ENCODE peak calls at places on chromosome 14, in ten cellular contexts. One of them, this sample, is unnamed.

GRCh38 chr14:76772300-76773187 is 11.3 kb downstream of the VASH1 start:
- DNase-seq in psoas muscle: peak; percentile 46
- DNase-seq in right lobe of liver: no peak
- DNase-seq in A549: no peak
- DNase-seq in tibial nerve: no peak
- DNase-seq in cardiac muscle cell: peak; percentile 83
- DNase-seq in endodermal cell: peak; percentile 83
- DNase-seq in transverse colon: peak; percentile 26
- DNase-seq in neural progenitor cell: peak; percentile 42
- DNase-seq in effector memory CD4-positive, alpha-beta T cell: no peak
- DNase-seq in this sample: peak; percentile 74

GRCh38 chr14:58395565-58395814 is 240 bp upstream of the TOMM20L start:
- DNase-seq in right lobe of liver: no peak
- DNase-seq in transverse colon: no peak
- DNase-seq in endodermal cell: no peak
- DNase-seq in neural progenitor cell: no peak
- DNase-seq in effector memory CD4-positive, alpha-beta T cell: no peak
- DNase-seq in psoas muscle: no peak
- DNase-seq in tibial nerve: no peak
- DNase-seq in cardiac muscle cell: no peak
- DNase-seq in A549: no peak
- DNase-seq in this sample: no peak

GRCh38 chr14:26204362-26204953 is 393.4 kb downstream of the NOVA1 start:
- DNase-seq in cardiac muscle cell: peak; percentile 2
- DNase-seq in transverse colon: no peak
- DNase-seq in effector memory CD4-positive, alpha-beta T cell: no peak
- DNase-seq in tibial nerve: no peak
- DNase-seq in neural progenitor cell: peak; percentile 53
- DNase-seq in psoas muscle: no peak
- DNase-seq in right lobe of liver: no peak
- DNase-seq in A549: no peak
- DNase-seq in endodermal cell: no peak
- DNase-seq in this sample: no peak

GRCh38 chr14:60196291-60196690 is 31.1 kb upstream of the DHRS7 start:
- DNase-seq in right lobe of liver: no peak
- DNase-seq in endodermal cell: no peak
- DNase-seq in transverse colon: no peak
- DNase-seq in effector memory CD4-positive, alpha-beta T cell: no peak
- DNase-seq in neural progenitor cell: no peak
- DNase-seq in A549: no peak
- DNase-seq in cardiac muscle cell: no peak
- DNase-seq in tibial nerve: no peak
- DNase-seq in psoas muscle: no peak
- DNase-seq in this sample: no peak

GRCh38 chr14:29734732-29735131 is 192.9 kb downstream of the PRKD1 start:
- DNase-seq in cardiac muscle cell: no peak
- DNase-seq in psoas muscle: no peak
- DNase-seq in tibial nerve: no peak
- DNase-seq in right lobe of liver: no peak
- DNase-seq in neural progenitor cell: peak; percentile 13
- DNase-seq in A549: no peak
- DNase-seq in transverse colon: no peak
- DNase-seq in endodermal cell: no peak
- DNase-seq in effector memory CD4-positive, alpha-beta T cell: no peak
- DNase-seq in this sample: no peak

GRCh38 chr14:28774764-28775738 is 8.5 kb downstream of the FOXG1 start:
- DNase-seq in transverse colon: no peak
- DNase-seq in psoas muscle: no peak
- DNase-seq in endodermal cell: no peak
- DNase-seq in neural progenitor cell: peak; percentile 27
- DNase-seq in right lobe of liver: no peak
- DNase-seq in A549: no peak
- DNase-seq in effector memory CD4-positive, alpha-beta T cell: no peak
- DNase-seq in tibial nerve: no peak
- DNase-seq in cardiac muscle cell: no peak
- DNase-seq in this sample: no peak

GRCh38 chr14:59463773-59464650 is 1.2 kb downstream of the GPR135 start:
- DNase-seq in psoas muscle: no peak
- DNase-seq in tibial nerve: no peak
- DNase-seq in cardiac muscle cell: no peak
- DNase-seq in A549: no peak
- DNase-seq in transverse colon: peak; percentile 17
- DNase-seq in endodermal cell: peak; percentile 76
- DNase-seq in right lobe of liver: no peak
- DNase-seq in effector memory CD4-positive, alpha-beta T cell: no peak
- DNase-seq in neural progenitor cell: peak; percentile 19
- DNase-seq in this sample: peak; percentile 81

GRCh38 chr14:67393689-67394088 is 18.3 kb downstream of the PLEK2 start:
- DNase-seq in cardiac muscle cell: no peak
- DNase-seq in neural progenitor cell: no peak
- DNase-seq in effector memory CD4-positive, alpha-beta T cell: no peak
- DNase-seq in transverse colon: no peak
- DNase-seq in A549: no peak
- DNase-seq in right lobe of liver: no peak
- DNase-seq in psoas muscle: no peak
- DNase-seq in tibial nerve: no peak
- DNase-seq in endodermal cell: no peak
- DNase-seq in this sample: no peak

GRCh38 chr14:75442166-75442565 is 14.3 kb downstream of the JDP2 start:
- DNase-seq in right lobe of liver: no peak
- DNase-seq in psoas muscle: no peak
- DNase-seq in transverse colon: no peak
- DNase-seq in A549: no peak
- DNase-seq in tibial nerve: no peak
- DNase-seq in neural progenitor cell: no peak
- DNase-seq in endodermal cell: no peak
- DNase-seq in effector memory CD4-positive, alpha-beta T cell: no peak
- DNase-seq in cardiac muscle cell: no peak
- DNase-seq in this sample: no peak

GRCh38 chr14:67942311-67942710 is 122.7 kb downstream of the RAD51B start:
- DNase-seq in effector memory CD4-positive, alpha-beta T cell: no peak
- DNase-seq in right lobe of liver: no peak
- DNase-seq in endodermal cell: no peak
- DNase-seq in transverse colon: no peak
- DNase-seq in neural progenitor cell: no peak
- DNase-seq in A549: peak; percentile 30
- DNase-seq in tibial nerve: no peak
- DNase-seq in cardiac muscle cell: no peak
- DNase-seq in psoas muscle: no peak
- DNase-seq in this sample: no peak

DNA sequence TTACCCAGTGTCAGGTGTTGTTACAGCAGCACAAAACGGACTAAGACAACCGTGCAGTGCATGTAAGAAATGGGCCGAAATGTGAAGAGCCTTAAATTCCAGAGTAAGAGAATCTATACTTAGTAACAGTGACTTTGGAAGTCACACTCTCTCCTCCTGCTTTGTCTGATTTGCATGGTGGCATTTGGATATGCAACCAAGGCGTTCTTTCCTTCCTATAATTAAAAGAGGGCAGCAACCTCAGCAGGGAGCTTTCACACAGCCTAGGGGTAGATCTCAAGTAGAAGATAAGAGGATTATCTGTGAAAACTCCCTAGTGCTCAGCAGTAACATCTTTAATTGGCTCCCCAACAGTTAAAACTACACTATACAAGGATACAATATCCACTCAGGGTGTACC is 16.5 kb downstream of the GMFB start:
- DNase-seq in tibial nerve: no peak
- DNase-seq in endodermal cell: peak; percentile 66
- DNase-seq in psoas muscle: no peak
- DNase-seq in neural progenitor cell: peak; percentile 73
- DNase-seq in A549: no peak
- DNase-seq in transverse colon: no peak
- DNase-seq in right lobe of liver: no peak
- DNase-seq in cardiac muscle cell: peak; percentile 15
- DNase-seq in effector memory CD4-positive, alpha-beta T cell: no peak
- DNase-seq in this sample: no peak
- H3K27ac ChIP-seq in tibial nerve: no peak overlapping the region
- H3K27ac ChIP-seq in endodermal cell: no peak overlapping the region
- H3K27ac ChIP-seq in psoas muscle: no peak overlapping the region
- H3K27ac ChIP-seq in neural progenitor cell: peak overlapping the region; percentile 40
- H3K27ac ChIP-seq in A549: no peak overlapping the region
- H3K27ac ChIP-seq in transverse colon: no peak overlapping the region
- H3K27ac ChIP-seq in right lobe of liver: no peak overlapping the region
- H3K27ac ChIP-seq in cardiac muscle cell: peak overlapping the region; percentile 79
- H3K27ac ChIP-seq in effector memory CD4-positive, alpha-beta T cell: no peak overlapping the region
- H3K27ac ChIP-seq in this sample: no peak overlapping the region

DNA sequence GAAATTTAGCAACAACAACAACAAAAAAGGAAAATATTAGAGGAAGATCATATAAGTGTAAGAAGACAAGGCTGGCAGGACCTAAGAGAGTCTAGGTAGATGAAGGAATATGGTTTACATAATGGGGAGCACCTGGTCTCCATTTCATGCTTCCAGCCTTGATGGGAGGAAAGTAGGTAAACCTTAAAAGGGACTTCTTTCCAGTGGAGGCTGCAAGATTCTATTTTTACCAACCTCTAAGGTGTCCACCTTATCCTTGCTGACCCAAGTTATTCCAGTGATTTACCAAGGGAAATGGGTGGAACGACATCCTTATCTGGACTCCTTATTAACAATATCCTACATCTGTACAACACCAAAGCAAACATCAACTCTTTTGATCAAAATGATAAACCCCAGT is 30.0 kb downstream of the DAD1 start:
- DNase-seq in neural progenitor cell: no peak
- DNase-seq in endodermal cell: no peak
- DNase-seq in right lobe of liver: no peak
- DNase-seq in psoas muscle: no peak
- DNase-seq in effector memory CD4-positive, alpha-beta T cell: no peak
- DNase-seq in A549: no peak
- DNase-seq in cardiac muscle cell: no peak
- DNase-seq in transverse colon: no peak
- DNase-seq in tibial nerve: no peak
- DNase-seq in this sample: no peak
- H3K4me1 ChIP-seq in neural progenitor cell: peaks cover 14% of the 10 kb centered on the region
- H3K4me1 ChIP-seq in endodermal cell: peaks cover 11% of the 10 kb centered on the region
- H3K4me1 ChIP-seq in right lobe of liver: no peaks in the 10 kb centered on the region
- H3K4me1 ChIP-seq in psoas muscle: peaks cover 18% of the 10 kb centered on the region
- H3K4me1 ChIP-seq in effector memory CD4-positive, alpha-beta T cell: peaks cover 92% of the 10 kb centered on the region
- H3K4me1 ChIP-seq in A549: peaks cover 6% of the 10 kb centered on the region
- H3K4me1 ChIP-seq in cardiac muscle cell: peaks cover 19% of the 10 kb centered on the region
- H3K4me1 ChIP-seq in transverse colon: peaks cover 72% of the 10 kb centered on the region
- H3K4me1 ChIP-seq in tibial nerve: peaks cover 49% of the 10 kb centered on the region
- H3K4me1 ChIP-seq in this sample: no peaks in the 10 kb centered on the region

DNA sequence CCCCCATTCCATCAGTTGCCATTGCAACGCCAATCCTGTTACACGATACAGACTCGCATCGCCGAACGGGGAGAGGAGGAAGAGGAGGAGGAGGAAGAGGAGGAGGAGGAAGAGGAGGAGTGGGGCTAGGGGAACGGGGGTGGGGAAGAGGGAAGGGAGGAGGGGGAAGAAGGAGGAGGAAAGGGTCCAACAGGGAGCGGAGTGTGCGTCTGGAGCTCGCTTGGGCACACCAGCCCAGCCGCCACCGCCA is 241 bp downstream of the MDGA2 start:
- DNase-seq in cardiac muscle cell: no peak
- DNase-seq in tibial nerve: no peak
- DNase-seq in psoas muscle: no peak
- DNase-seq in right lobe of liver: no peak
- DNase-seq in effector memory CD4-positive, alpha-beta T cell: no peak
- DNase-seq in neural progenitor cell: peak; percentile 58
- DNase-seq in endodermal cell: peak; percentile 86
- DNase-seq in A549: no peak
- DNase-seq in transverse colon: no peak
- DNase-seq in this sample: no peak
- H3K4me3 ChIP-seq in cardiac muscle cell: peak overlapping the region; percentile 60
- H3K4me3 ChIP-seq in tibial nerve: peak overlapping the region; percentile 37
- H3K4me3 ChIP-seq in psoas muscle: peak overlapping the region; percentile 32
- H3K4me3 ChIP-seq in right lobe of liver: no peak overlapping the region
- H3K4me3 ChIP-seq in effector memory CD4-positive, alpha-beta T cell: no peak overlapping the region
- H3K4me3 ChIP-seq in neural progenitor cell: peak overlapping the region; percentile 72
- H3K4me3 ChIP-seq in endodermal cell: peak overlapping the region; percentile 77
- H3K4me3 ChIP-seq in A549: peak overlapping the region; percentile 34
- H3K4me3 ChIP-seq in transverse colon: peak overlapping the region; percentile 2
- H3K4me3 ChIP-seq in this sample: no peak overlapping the region

GRCh38 chr14:99578541-99579044 is 25.4 kb downstream of the CCDC85C start:
- DNase-seq in cardiac muscle cell: no peak
- DNase-seq in A549: peak; percentile 32
- DNase-seq in tibial nerve: no peak
- DNase-seq in neural progenitor cell: no peak
- DNase-seq in right lobe of liver: no peak
- DNase-seq in endodermal cell: no peak
- DNase-seq in effector memory CD4-positive, alpha-beta T cell: no peak
- DNase-seq in psoas muscle: no peak
- DNase-seq in transverse colon: peak; percentile 62
- DNase-seq in this sample: no peak
- H3K27ac ChIP-seq in cardiac muscle cell: peak overlapping the region; percentile 94
- H3K27ac ChIP-seq in A549: peak overlapping the region; percentile 92
- H3K27ac ChIP-seq in tibial nerve: peak overlapping the region; percentile 53
- H3K27ac ChIP-seq in neural progenitor cell: no peak overlapping the region
- H3K27ac ChIP-seq in right lobe of liver: no peak overlapping the region
- H3K27ac ChIP-seq in endodermal cell: no peak overlapping the region
- H3K27ac ChIP-seq in effector memory CD4-positive, alpha-beta T cell: no peak overlapping the region
- H3K27ac ChIP-seq in psoas muscle: peak overlapping the region; percentile 65
- H3K27ac ChIP-seq in transverse colon: peak overlapping the region; percentile 82
- H3K27ac ChIP-seq in this sample: no peak overlapping the region

GRCh38 chr14:92638266-92638665 is 110.2 kb downstream of the LGMN start:
- DNase-seq in tibial nerve: no peak
- DNase-seq in psoas muscle: no peak
- DNase-seq in A549: no peak
- DNase-seq in cardiac muscle cell: no peak
- DNase-seq in neural progenitor cell: no peak
- DNase-seq in right lobe of liver: no peak
- DNase-seq in transverse colon: no peak
- DNase-seq in effector memory CD4-positive, alpha-beta T cell: no peak
- DNase-seq in endodermal cell: no peak
- DNase-seq in this sample: no peak
- H3K4me1 ChIP-seq in tibial nerve: peaks cover 6% of the 10 kb centered on the region
- H3K4me1 ChIP-seq in psoas muscle: no peaks in the 10 kb centered on the region
- H3K4me1 ChIP-seq in A549: peaks cover 16% of the 10 kb centered on the region
- H3K4me1 ChIP-seq in cardiac muscle cell: no peaks in the 10 kb centered on the region
- H3K4me1 ChIP-seq in neural progenitor cell: peaks cover 9% of the 10 kb centered on the region
- H3K4me1 ChIP-seq in right lobe of liver: no peaks in the 10 kb centered on the region
- H3K4me1 ChIP-seq in transverse colon: peaks cover 5% of the 10 kb centered on the region
- H3K4me1 ChIP-seq in effector memory CD4-positive, alpha-beta T cell: no peaks in the 10 kb centered on the region
- H3K4me1 ChIP-seq in endodermal cell: no peaks in the 10 kb centered on the region
- H3K4me1 ChIP-seq in this sample: no peaks in the 10 kb centered on the region

GRCh38 chr14:34243401-34243800 is 218.6 kb downstream of the SPTSSA start:
- DNase-seq in psoas muscle: no peak
- DNase-seq in neural progenitor cell: no peak
- DNase-seq in cardiac muscle cell: no peak
- DNase-seq in transverse colon: no peak
- DNase-seq in effector memory CD4-positive, alpha-beta T cell: no peak
- DNase-seq in endodermal cell: no peak
- DNase-seq in right lobe of liver: no peak
- DNase-seq in A549: no peak
- DNase-seq in tibial nerve: no peak
- DNase-seq in this sample: no peak
- H3K4me3 ChIP-seq in psoas muscle: no peak overlapping the region
- H3K4me3 ChIP-seq in neural progenitor cell: no peak overlapping the region
- H3K4me3 ChIP-seq in cardiac muscle cell: no peak overlapping the region
- H3K4me3 ChIP-seq in transverse colon: no peak overlapping the region
- H3K4me3 ChIP-seq in effector memory CD4-positive, alpha-beta T cell: no peak overlapping the region
- H3K4me3 ChIP-seq in endodermal cell: no peak overlapping the region
- H3K4me3 ChIP-seq in right lobe of liver: no peak overlapping the region
- H3K4me3 ChIP-seq in A549: no peak overlapping the region
- H3K4me3 ChIP-seq in tibial nerve: no peak overlapping the region
- H3K4me3 ChIP-seq in this sample: no peak overlapping the region

This sample was measured in aorta.